ENCODE peak calls at places on chromosomes 4 and X, in ten cellular contexts. One of them, this sample, is unnamed.

GRCh38 chr4:71258323-71258722 is 80.5 kb upstream of the SLC4A4 start:
- DNase-seq in suprapubic skin: no peak
- DNase-seq in Caco-2: no peak
- DNase-seq in astrocyte of the spinal cord: no peak
- DNase-seq in IMR-90: no peak
- DNase-seq in left ventricle myocardium inferior: no peak
- DNase-seq in lower lobe of right lung: no peak
- DNase-seq in BE2C: no peak
- DNase-seq in mammary epithelial cell: no peak
- DNase-seq in fibroblast of lung: no peak
- DNase-seq in this sample: no peak

GRCh38 chr4:1540601-1541375 is 134.5 kb upstream of the NKX1-1 start:
- DNase-seq in left ventricle myocardium inferior: no peak
- DNase-seq in astrocyte of the spinal cord: no peak
- DNase-seq in IMR-90: no peak
- DNase-seq in fibroblast of lung: no peak
- DNase-seq in suprapubic skin: no peak
- DNase-seq in BE2C: no peak
- DNase-seq in mammary epithelial cell: no peak
- DNase-seq in Caco-2: no peak
- DNase-seq in lower lobe of right lung: no peak
- DNase-seq in this sample: no peak

GRCh38 chr4:3340703-3341088 is 47.9 kb downstream of the RGS12 start:
- DNase-seq in mammary epithelial cell: peak; percentile 7
- DNase-seq in left ventricle myocardium inferior: no peak
- DNase-seq in astrocyte of the spinal cord: no peak
- DNase-seq in suprapubic skin: peak; percentile 42
- DNase-seq in fibroblast of lung: no peak
- DNase-seq in Caco-2: no peak
- DNase-seq in BE2C: no peak
- DNase-seq in lower lobe of right lung: peak; percentile 91
- DNase-seq in IMR-90: no peak
- DNase-seq in this sample: no peak

GRCh38 chr4:160286051-160286450 is 1183.2 kb downstream of the RAPGEF2 start:
- DNase-seq in lower lobe of right lung: no peak
- DNase-seq in IMR-90: no peak
- DNase-seq in suprapubic skin: no peak
- DNase-seq in astrocyte of the spinal cord: no peak
- DNase-seq in left ventricle myocardium inferior: no peak
- DNase-seq in Caco-2: no peak
- DNase-seq in fibroblast of lung: no peak
- DNase-seq in BE2C: no peak
- DNase-seq in mammary epithelial cell: no peak
- DNase-seq in this sample: no peak

GRCh38 chrX:30851459-30851858 is 37.6 kb downstream of the TAB3 start:
- DNase-seq in lower lobe of right lung: no peak
- DNase-seq in IMR-90: no peak
- DNase-seq in Caco-2: no peak
- DNase-seq in left ventricle myocardium inferior: no peak
- DNase-seq in fibroblast of lung: no peak
- DNase-seq in BE2C: no peak
- DNase-seq in astrocyte of the spinal cord: no peak
- DNase-seq in mammary epithelial cell: no peak
- DNase-seq in suprapubic skin: no peak
- DNase-seq in this sample: no peak

GRCh38 chr4:2075171-2075986 is 16.3 kb downstream of the NAT8L start:
- DNase-seq in mammary epithelial cell: no peak
- DNase-seq in BE2C: no peak
- DNase-seq in astrocyte of the spinal cord: no peak
- DNase-seq in Caco-2: no peak
- DNase-seq in left ventricle myocardium inferior: no peak
- DNase-seq in IMR-90: no peak
- DNase-seq in suprapubic skin: no peak
- DNase-seq in fibroblast of lung: no peak
- DNase-seq in lower lobe of right lung: no peak
- DNase-seq in this sample: no peak

GRCh38 chrX:120536056-120536455 is 24.7 kb downstream of the CUL4B start:
- DNase-seq in left ventricle myocardium inferior: no peak
- DNase-seq in astrocyte of the spinal cord: no peak
- DNase-seq in IMR-90: no peak
- DNase-seq in mammary epithelial cell: no peak
- DNase-seq in Caco-2: no peak
- DNase-seq in lower lobe of right lung: no peak
- DNase-seq in fibroblast of lung: no peak
- DNase-seq in BE2C: no peak
- DNase-seq in suprapubic skin: no peak
- DNase-seq in this sample: no peak

GRCh38 chrX:20347486-20347885 is 80.8 kb upstream of the RPS6KA3 start:
- DNase-seq in BE2C: no peak
- DNase-seq in suprapubic skin: no peak
- DNase-seq in Caco-2: no peak
- DNase-seq in mammary epithelial cell: no peak
- DNase-seq in fibroblast of lung: peak; percentile 33
- DNase-seq in astrocyte of the spinal cord: no peak
- DNase-seq in left ventricle myocardium inferior: no peak
- DNase-seq in lower lobe of right lung: no peak
- DNase-seq in IMR-90: peak; percentile 61
- DNase-seq in this sample: no peak

GRCh38 chr4:186104895-186105720 is 604 bp downstream of the FAM149A start:
- DNase-seq in astrocyte of the spinal cord: no peak
- DNase-seq in fibroblast of lung: no peak
- DNase-seq in mammary epithelial cell: no peak
- DNase-seq in Caco-2: peak; percentile 52
- DNase-seq in IMR-90: no peak
- DNase-seq in BE2C: no peak
- DNase-seq in lower lobe of right lung: peak; percentile 56
- DNase-seq in suprapubic skin: no peak
- DNase-seq in left ventricle myocardium inferior: no peak
- DNase-seq in this sample: no peak

GRCh38 chrX:46376246-46376885 is 168.9 kb downstream of the ZNF674 start:
- DNase-seq in lower lobe of right lung: no peak
- DNase-seq in IMR-90: peak; percentile 48
- DNase-seq in fibroblast of lung: peak; percentile 69
- DNase-seq in left ventricle myocardium inferior: no peak
- DNase-seq in astrocyte of the spinal cord: peak; percentile 76
- DNase-seq in BE2C: no peak
- DNase-seq in Caco-2: peak; percentile 44
- DNase-seq in mammary epithelial cell: peak; percentile 61
- DNase-seq in suprapubic skin: no peak
- DNase-seq in this sample: no peak

GRCh38 chrX:17395154-17395553 is 20.2 kb downstream of the NHS start:
- DNase-seq in lower lobe of right lung: no peak
- DNase-seq in astrocyte of the spinal cord: no peak
- DNase-seq in mammary epithelial cell: no peak
- DNase-seq in BE2C: no peak
- DNase-seq in Caco-2: no peak
- DNase-seq in suprapubic skin: no peak
- DNase-seq in left ventricle myocardium inferior: no peak
- DNase-seq in IMR-90: no peak
- DNase-seq in fibroblast of lung: no peak
- DNase-seq in this sample: no peak

GRCh38 chr4:136383126-136383525 is 1149.2 kb downstream of the PCDH18 start:
- DNase-seq in mammary epithelial cell: no peak
- DNase-seq in Caco-2: no peak
- DNase-seq in astrocyte of the spinal cord: peak; percentile 78
- DNase-seq in IMR-90: peak; percentile 13
- DNase-seq in fibroblast of lung: no peak
- DNase-seq in left ventricle myocardium inferior: no peak
- DNase-seq in BE2C: no peak
- DNase-seq in lower lobe of right lung: no peak
- DNase-seq in suprapubic skin: no peak
- DNase-seq in this sample: no peak

GRCh38 chr4:168710353-168710946 is 213.6 kb downstream of the PALLD start:
- DNase-seq in astrocyte of the spinal cord: peak; percentile 85
- DNase-seq in IMR-90: peak; percentile 79
- DNase-seq in lower lobe of right lung: no peak
- DNase-seq in mammary epithelial cell: peak; percentile 54
- DNase-seq in BE2C: peak; percentile 14
- DNase-seq in suprapubic skin: no peak
- DNase-seq in Caco-2: peak; percentile 30
- DNase-seq in fibroblast of lung: peak; percentile 89
- DNase-seq in left ventricle myocardium inferior: no peak
- DNase-seq in this sample: no peak

DNA sequence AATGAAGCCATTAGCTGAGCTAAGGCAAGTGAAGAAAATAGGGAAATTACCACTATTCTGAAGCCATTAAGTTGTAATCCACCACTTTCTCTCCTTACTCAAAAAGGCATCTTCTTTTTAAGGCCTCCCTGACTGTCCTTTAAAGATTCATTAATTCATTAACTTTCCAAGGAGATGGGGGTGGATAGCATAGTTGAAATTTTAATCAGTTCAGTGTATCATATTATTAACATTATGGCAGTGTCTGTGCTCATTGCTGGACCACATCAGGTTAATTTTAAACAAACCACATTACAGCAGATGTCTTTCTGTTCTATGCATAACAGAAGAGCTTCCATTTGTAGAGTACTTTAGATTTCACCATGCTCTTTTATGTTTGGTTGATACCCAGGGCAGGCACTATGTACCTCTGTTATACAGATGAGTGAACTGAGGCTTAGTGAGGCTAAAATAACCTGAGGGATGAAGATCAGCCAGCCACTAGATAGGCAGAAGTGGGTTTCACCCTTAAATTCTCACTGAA is 41.1 kb downstream of the AFF2 start:
- DNase-seq in fibroblast of lung: no peak
- DNase-seq in IMR-90: no peak
- DNase-seq in Caco-2: no peak
- DNase-seq in lower lobe of right lung: no peak
- DNase-seq in BE2C: no peak
- DNase-seq in mammary epithelial cell: no peak
- DNase-seq in left ventricle myocardium inferior: no peak
- DNase-seq in suprapubic skin: no peak
- DNase-seq in astrocyte of the spinal cord: no peak
- DNase-seq in this sample: no peak
- H3K4me3 ChIP-seq in fibroblast of lung: no peak overlapping the region
- H3K4me3 ChIP-seq in IMR-90: no peak overlapping the region
- H3K4me3 ChIP-seq in Caco-2: no peak overlapping the region
- H3K4me3 ChIP-seq in lower lobe of right lung: no peak overlapping the region
- H3K4me3 ChIP-seq in BE2C: no peak overlapping the region
- H3K4me3 ChIP-seq in mammary epithelial cell: no peak overlapping the region
- H3K4me3 ChIP-seq in left ventricle myocardium inferior: no peak overlapping the region
- H3K4me3 ChIP-seq in suprapubic skin: no peak overlapping the region
- H3K4me3 ChIP-seq in astrocyte of the spinal cord: no peak overlapping the region
- H3K4me3 ChIP-seq in this sample: no peak overlapping the region

GRCh38 chrX:5876984-5877655 is 351.5 kb downstream of the NLGN4X start:
- DNase-seq in left ventricle myocardium inferior: peak; percentile 14
- DNase-seq in fibroblast of lung: no peak
- DNase-seq in astrocyte of the spinal cord: peak; percentile 1
- DNase-seq in BE2C: no peak
- DNase-seq in suprapubic skin: no peak
- DNase-seq in Caco-2: peak; percentile 30
- DNase-seq in lower lobe of right lung: no peak
- DNase-seq in IMR-90: no peak
- DNase-seq in mammary epithelial cell: peak; percentile 30
- DNase-seq in this sample: no peak
- TF ChIP-seq CTCF in left ventricle myocardium inferior: peak; percentile 41
- TF ChIP-seq CTCF in fibroblast of lung: no peak
- TF ChIP-seq CTCF in astrocyte of the spinal cord: peak; percentile 53
- TF ChIP-seq CTCF in BE2C: peak; percentile 26
- TF ChIP-seq CTCF in suprapubic skin: no peak
- TF ChIP-seq CTCF in Caco-2: peak; percentile 46
- TF ChIP-seq CTCF in lower lobe of right lung: peak; percentile 39
- TF ChIP-seq CTCF in IMR-90: no peak
- TF ChIP-seq CTCF in mammary epithelial cell: peak; percentile 77
- TF ChIP-seq CTCF in this sample: peak; percentile 20

GRCh38 chr4:110824344-110824743 is 201.5 kb upstream of the PITX2 start:
- DNase-seq in fibroblast of lung: no peak
- DNase-seq in left ventricle myocardium inferior: no peak
- DNase-seq in lower lobe of right lung: no peak
- DNase-seq in Caco-2: no peak
- DNase-seq in suprapubic skin: no peak
- DNase-seq in astrocyte of the spinal cord: no peak
- DNase-seq in BE2C: no peak
- DNase-seq in IMR-90: no peak
- DNase-seq in mammary epithelial cell: no peak
- DNase-seq in this sample: no peak

GRCh38 chr4:110815950-110816349 is 193.1 kb upstream of the PITX2 start:
- DNase-seq in BE2C: no peak
- DNase-seq in suprapubic skin: no peak
- DNase-seq in Caco-2: no peak
- DNase-seq in astrocyte of the spinal cord: no peak
- DNase-seq in fibroblast of lung: no peak
- DNase-seq in left ventricle myocardium inferior: no peak
- DNase-seq in lower lobe of right lung: no peak
- DNase-seq in IMR-90: no peak
- DNase-seq in mammary epithelial cell: no peak
- DNase-seq in this sample: no peak

GRCh38 chr4:110823251-110823650 is 200.4 kb upstream of the PITX2 start:
- DNase-seq in lower lobe of right lung: no peak
- DNase-seq in fibroblast of lung: no peak
- DNase-seq in IMR-90: peak; percentile 60
- DNase-seq in suprapubic skin: no peak
- DNase-seq in BE2C: peak; percentile 10
- DNase-seq in mammary epithelial cell: peak; percentile 20
- DNase-seq in left ventricle myocardium inferior: no peak
- DNase-seq in astrocyte of the spinal cord: peak; percentile 12
- DNase-seq in Caco-2: no peak
- DNase-seq in this sample: no peak

GRCh38 chr4:110816367-110816766 is 193.5 kb upstream of the PITX2 start:
- DNase-seq in IMR-90: no peak
- DNase-seq in mammary epithelial cell: no peak
- DNase-seq in Caco-2: no peak
- DNase-seq in left ventricle myocardium inferior: no peak
- DNase-seq in fibroblast of lung: no peak
- DNase-seq in BE2C: no peak
- DNase-seq in suprapubic skin: no peak
- DNase-seq in lower lobe of right lung: no peak
- DNase-seq in astrocyte of the spinal cord: no peak
- DNase-seq in this sample: no peak

DNA sequence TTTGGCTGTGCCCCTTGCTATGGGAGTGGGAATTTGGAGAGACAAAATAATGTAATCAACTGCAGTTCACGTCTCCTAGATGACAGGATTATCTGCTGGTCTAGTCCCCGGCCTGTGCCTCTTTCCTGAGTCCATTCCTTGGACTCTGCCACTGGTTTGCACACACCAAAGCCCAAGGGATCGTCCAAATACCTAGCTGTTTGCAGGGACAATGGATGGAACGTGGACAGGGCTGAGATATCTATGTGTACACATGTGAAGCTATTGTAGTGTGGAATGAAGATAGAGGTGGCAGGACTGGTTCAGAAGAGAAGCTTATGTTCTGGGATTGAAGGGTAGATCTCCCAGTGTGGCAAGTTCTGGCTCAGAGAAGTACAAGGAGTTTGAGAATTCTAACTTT is 198.3 kb upstream of the PITX2 start:
- DNase-seq in BE2C: no peak
- DNase-seq in astrocyte of the spinal cord: no peak
- DNase-seq in lower lobe of right lung: no peak
- DNase-seq in fibroblast of lung: no peak
- DNase-seq in mammary epithelial cell: no peak
- DNase-seq in left ventricle myocardium inferior: no peak
- DNase-seq in IMR-90: no peak
- DNase-seq in Caco-2: peak; percentile 79
- DNase-seq in suprapubic skin: no peak
- DNase-seq in this sample: no peak
- H3K4me3 ChIP-seq in BE2C: no peak overlapping the region
- H3K4me3 ChIP-seq in astrocyte of the spinal cord: no peak overlapping the region
- H3K4me3 ChIP-seq in lower lobe of right lung: no peak overlapping the region
- H3K4me3 ChIP-seq in fibroblast of lung: no peak overlapping the region
- H3K4me3 ChIP-seq in mammary epithelial cell: no peak overlapping the region
- H3K4me3 ChIP-seq in left ventricle myocardium inferior: no peak overlapping the region
- H3K4me3 ChIP-seq in IMR-90: no peak overlapping the region
- H3K4me3 ChIP-seq in Caco-2: no peak overlapping the region
- H3K4me3 ChIP-seq in suprapubic skin: no peak overlapping the region
- H3K4me3 ChIP-seq in this sample: no peak overlapping the region

GRCh38 chrX:121581885-121582284 is 534.5 kb downstream of the GLUD2 start:
- DNase-seq in lower lobe of right lung: no peak
- DNase-seq in fibroblast of lung: no peak
- DNase-seq in astrocyte of the spinal cord: no peak
- DNase-seq in mammary epithelial cell: peak; percentile 4
- DNase-seq in IMR-90: no peak
- DNase-seq in left ventricle myocardium inferior: no peak
- DNase-seq in Caco-2: no peak
- DNase-seq in suprapubic skin: no peak
- DNase-seq in BE2C: no peak
- DNase-seq in this sample: no peak
- TF ChIP-seq CTCF in lower lobe of right lung: no peak
- TF ChIP-seq CTCF in fibroblast of lung: no peak
- TF ChIP-seq CTCF in astrocyte of the spinal cord: no peak
- TF ChIP-seq CTCF in mammary epithelial cell: peak; percentile 38
- TF ChIP-seq CTCF in IMR-90: no peak
- TF ChIP-seq CTCF in left ventricle myocardium inferior: no peak
- TF ChIP-seq CTCF in Caco-2: no peak
- TF ChIP-seq CTCF in suprapubic skin: no peak
- TF ChIP-seq CTCF in BE2C: no peak
- TF ChIP-seq CTCF in this sample: no peak